ENCODE peak calls at places on chromosomes 7 and 10, in seven cellular contexts. X, G, N, V, Z, H and O are unnamed samples.

GRCh38 chr10:78211476-78212110 is 177.9 kb downstream of the RPS24 start:
- DNase-seq in X (no peak), G (no peak), N (no peak), V (peak; percentile 69), Z (peak; percentile 23), H (peak; percentile 23), O (no peak)

GRCh38 chr10:94108200-94108599 is 114.5 kb downstream of the PLCE1 start:
- DNase-seq in X (no peak), G (no peak), N (no peak), V (peak; percentile 71), Z (no peak), H (no peak), O (no peak)

GRCh38 chr10:103736763-103737162 is 118.6 kb downstream of the SH3PXD2A start:
- DNase-seq in X (no peak), G (no peak), N (no peak), V (no peak), Z (no peak), H (peak; percentile 18), O (no peak)

GRCh38 chr10:32005050-32005449 is 51.2 kb downstream of the KIF5B start:
- DNase-seq in X (no peak), G (no peak), N (peak; percentile 8), V (peak; percentile 59), Z (no peak), H (peak; percentile 78), O (no peak)

GRCh38 chr7:111089822-111090426 is 1.0 kb upstream of the LRRN3 start:
- DNase-seq in X (no peak), G (no peak), N (no peak), V (peak; percentile 74), Z (no peak), H (peak; percentile 71), O (no peak)

GRCh38 chr7:21504021-21504420 is 38.8 kb upstream of the DNAH11 start:
- DNase-seq in X (no peak), G (no peak), N (no peak), V (no peak), Z (no peak), H (no peak), O (no peak)

GRCh38 chr7:22389892-22390291 is 32.9 kb upstream of the RAPGEF5 start:
- DNase-seq in X (no peak), G (no peak), N (no peak), V (no peak), Z (no peak), H (no peak), O (no peak)

GRCh38 chr10:128571745-128572144 is 445.5 kb upstream of the MKI67 start:
- DNase-seq in X (no peak), G (no peak), N (no peak), V (no peak), Z (no peak), H (peak; percentile 57), O (no peak)

GRCh38 chr7:46089281-46089680 is 168.2 kb upstream of the IGFBP3 start:
- DNase-seq in X (no peak), G (no peak), N (no peak), V (peak; percentile 13), Z (no peak), H (no peak), O (no peak)

GRCh38 chr7:135929692-135930091 is 47.5 kb downstream of the MTPN start:
- DNase-seq in X (no peak), G (no peak), N (no peak), V (no peak), Z (no peak), H (peak; percentile 91), O (no peak)

GRCh38 chr7:148697256-148697841 is 1.4 kb upstream of the CUL1 start:
- DNase-seq in X (peak; percentile 73), G (peak; percentile 30), N (peak; percentile 18), V (peak; percentile 47), Z (peak; percentile 27), H (peak; percentile 69), O (peak; percentile 23)

GRCh38 chr7:26853788-26854393 is 10.5 kb downstream of the SKAP2 start:
- DNase-seq in X (no peak), G (no peak), N (no peak), V (peak; percentile 87), Z (no peak), H (peak; percentile 35), O (no peak)

GRCh38 chr7:128792471-128793183 is 859 bp downstream of the CCDC136 start:
- DNase-seq in X (no peak), G (peak; percentile 44), N (no peak), V (no peak), Z (no peak), H (peak; percentile 68), O (no peak)

GRCh38 chr7:20519641-20520040 is 95.8 kb upstream of the ABCB5 start:
- DNase-seq in X (no peak), G (no peak), N (no peak), V (no peak), Z (no peak), H (no peak), O (no peak)

GRCh38 chr10:100340948-100341847 is 5.8 kb upstream of the SCD start:
- DNase-seq in X (peak; percentile 74), G (peak; percentile 25), N (no peak), V (peak; percentile 63), Z (peak; percentile 51), H (no peak), O (peak; percentile 49)

GRCh38 chr10:130429809-130430208 is 293.6 kb downstream of the GLRX3 start:
- DNase-seq in X (peak; percentile 11), G (no peak), N (no peak), V (no peak), Z (no peak), H (no peak), O (no peak)

GRCh38 chr7:101870361-101871062 is 53.1 kb downstream of the CUX1 start:
- DNase-seq in X (no peak), G (no peak), N (no peak), V (peak; percentile 27), Z (no peak), H (peak; percentile 57), O (peak; percentile 58)

GRCh38 chr10:87861034-87861433 is 2.3 kb downstream of the KLLN start:
- DNase-seq in X (no peak), G (no peak), N (no peak), V (no peak), Z (no peak), H (no peak), O (no peak)

GRCh38 chr7:137848095-137848494 is 1.3 kb upstream of the DGKI start:
- DNase-seq in X (no peak), G (no peak), N (no peak), V (no peak), Z (no peak), H (no peak), O (no peak)

GRCh38 chr10:109126541-109126940 is 796.8 kb downstream of the XPNPEP1 start:
- DNase-seq in X (no peak), G (no peak), N (no peak), V (no peak), Z (no peak), H (no peak), O (no peak)

GRCh38 chr10:18868919-18869318 is 179.7 kb upstream of the MALRD1 start:
- DNase-seq in X (no peak), G (no peak), N (no peak), V (no peak), Z (no peak), H (no peak), O (no peak)

GRCh38 chr10:6713716-6714115 is 133.6 kb upstream of the PRKCQ start:
- DNase-seq in X (no peak), G (no peak), N (no peak), V (no peak), Z (no peak), H (no peak), O (no peak)

GRCh38 chr10:77391605-77392235 is 245.9 kb downstream of the KCNMA1 start:
- DNase-seq in X (peak; percentile 78), G (peak; percentile 51), N (no peak), V (peak; percentile 90), Z (peak; percentile 74), H (peak; percentile 76), O (no peak)

GRCh38 chr7:130281227-130281626 is 11.7 kb upstream of the CPA4 start:
- DNase-seq in X (no peak), G (no peak), N (no peak), V (peak; percentile 90), Z (no peak), H (no peak), O (no peak)

DNA sequence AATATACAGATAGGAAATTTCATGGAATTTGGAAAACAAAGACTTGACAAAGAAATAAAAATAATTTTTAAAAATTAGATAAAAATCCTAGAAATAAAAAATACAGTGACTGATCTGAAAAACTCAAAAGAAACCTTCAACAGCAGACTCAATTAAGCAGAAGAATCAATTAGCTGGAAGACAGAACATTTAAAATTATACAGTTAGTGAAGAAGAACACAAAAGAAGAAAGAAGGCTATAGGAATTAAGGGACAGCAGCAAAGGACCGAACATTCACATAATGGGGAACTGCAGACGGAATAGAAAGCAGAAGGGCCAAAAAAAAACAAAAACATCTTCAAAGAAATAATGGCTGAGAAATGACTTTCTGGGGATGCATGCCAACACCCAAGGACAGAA is 314.5 kb downstream of the CRPPA start:
- DNase-seq in X (no peak), G (no peak), N (no peak), V (no peak), Z (no peak), H (no peak), O (no peak)
- H3K9me3 ChIP-seq in X (peaks cover 61% of the 10 kb centered on the region), G (peaks cover 62% of the 10 kb centered on the region), N (peaks cover 5% of the 10 kb centered on the region), V (no peaks in the 10 kb centered on the region), Z (peaks cover 30% of the 10 kb centered on the region), H (peaks cover 14% of the 10 kb centered on the region), O (peaks cover 23% of the 10 kb centered on the region)

GRCh38 chr10:26571655-26572054 is 125.8 kb upstream of the PDSS1 start:
- DNase-seq in X (no peak), G (no peak), N (no peak), V (no peak), Z (no peak), H (no peak), O (no peak)

GRCh38 chr10:26566525-26567348 is 128.6 kb downstream of the APBB1IP start:
- DNase-seq in X (no peak), G (no peak), N (no peak), V (no peak), Z (no peak), H (no peak), O (no peak)

GRCh38 chr10:26567349-26567721 is 129.2 kb downstream of the APBB1IP start:
- DNase-seq in X (no peak), G (no peak), N (no peak), V (no peak), Z (no peak), H (no peak), O (no peak)
- H3K4me3 ChIP-seq in X (peak overlapping the region; percentile 48), G (peak overlapping the region; percentile 58), N (no peak overlapping the region), V (no peak overlapping the region), Z (peak overlapping the region; percentile 49), H (no peak overlapping the region), O (no peak overlapping the region)

DNA sequence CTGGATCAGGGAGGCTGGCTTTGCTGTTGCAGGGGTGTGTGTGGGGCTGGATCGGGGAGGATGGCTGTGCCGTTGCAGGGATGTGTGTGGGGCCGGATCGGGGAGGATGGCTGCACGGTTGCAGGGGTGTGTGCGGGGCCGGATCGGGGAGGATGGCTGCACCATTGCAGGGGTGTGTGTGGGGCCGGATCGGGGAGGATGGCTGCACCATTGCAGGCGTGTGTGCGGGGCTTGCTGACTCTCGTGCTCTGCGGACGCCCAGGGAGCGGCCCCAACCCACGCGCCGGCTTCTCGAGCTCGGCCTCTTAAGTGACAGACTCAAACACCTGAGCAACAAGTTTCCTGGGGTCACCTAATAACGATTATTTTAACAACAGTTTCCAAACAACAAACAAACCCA is 518.2 kb downstream of the DNAJB6 start:
- DNase-seq in X (no peak), G (no peak), N (no peak), V (no peak), Z (no peak), H (no peak), O (no peak)
- H3K4me1 ChIP-seq in X (no peaks in the 10 kb centered on the region), G (peaks cover 9% of the 10 kb centered on the region), N (peaks cover 10% of the 10 kb centered on the region), V (no peaks in the 10 kb centered on the region), Z (no peaks in the 10 kb centered on the region), H (no peaks in the 10 kb centered on the region), O (no peaks in the 10 kb centered on the region)

GRCh38 chr10:83427101-83427500 is 712.2 kb upstream of the GHITM start:
- DNase-seq in X (no peak), G (no peak), N (no peak), V (no peak), Z (no peak), H (no peak), O (no peak)

GRCh38 chr10:83425306-83425705 is 714.0 kb upstream of the GHITM start:
- DNase-seq in X (no peak), G (no peak), N (no peak), V (no peak), Z (no peak), H (no peak), O (no peak)
- H3K9me3 ChIP-seq in X (peaks cover 8% of the 10 kb centered on the region), G (peaks cover 8% of the 10 kb centered on the region), N (no peaks in the 10 kb centered on the region), V (no peaks in the 10 kb centered on the region), Z (no peaks in the 10 kb centered on the region), H (peaks cover 2% of the 10 kb centered on the region), O (peaks cover 11% of the 10 kb centered on the region)